ENCODE peak calls at places on chromosome 1, in nine cellular contexts. One of them, this sample, is unnamed.

GRCh38 chr1:47407481-47407880 is 8.6 kb upstream of the FOXE3 start:
- DNase-seq in AG10803: peak
- DNase-seq in lower leg skin: no peak
- DNase-seq in A549: no peak
- DNase-seq in CD8-positive, alpha-beta T cell: no peak
- DNase-seq in breast epithelium: no peak
- DNase-seq in naive thymus-derived CD4-positive, alpha-beta T cell: no peak
- DNase-seq in heart left ventricle: no peak
- DNase-seq in aorta: no peak
- DNase-seq in this sample: no peak

GRCh38 chr1:1164361-1164700 is 9.3 kb upstream of the TTLL10 start:
- DNase-seq in lower leg skin: no peak
- DNase-seq in breast epithelium: no peak
- DNase-seq in AG10803: no peak
- DNase-seq in aorta: no peak
- DNase-seq in heart left ventricle: no peak
- DNase-seq in naive thymus-derived CD4-positive, alpha-beta T cell: no peak
- DNase-seq in A549: no peak
- DNase-seq in CD8-positive, alpha-beta T cell: no peak
- DNase-seq in this sample: no peak

GRCh38 chr1:187157552-187157951 is 328.8 kb downstream of the PLA2G4A start:
- DNase-seq in aorta: no peak
- DNase-seq in heart left ventricle: no peak
- DNase-seq in CD8-positive, alpha-beta T cell: no peak
- DNase-seq in lower leg skin: no peak
- DNase-seq in naive thymus-derived CD4-positive, alpha-beta T cell: no peak
- DNase-seq in AG10803: no peak
- DNase-seq in A549: no peak
- DNase-seq in breast epithelium: no peak
- DNase-seq in this sample: no peak

GRCh38 chr1:162077900-162078299 is 8.4 kb downstream of the NOS1AP start:
- DNase-seq in aorta: no peak
- DNase-seq in heart left ventricle: no peak
- DNase-seq in naive thymus-derived CD4-positive, alpha-beta T cell: no peak
- DNase-seq in breast epithelium: no peak
- DNase-seq in CD8-positive, alpha-beta T cell: no peak
- DNase-seq in AG10803: no peak
- DNase-seq in A549: no peak
- DNase-seq in lower leg skin: no peak
- DNase-seq in this sample: no peak

GRCh38 chr1:235014756-235015155 is 113.9 kb downstream of the TOMM20 start:
- DNase-seq in CD8-positive, alpha-beta T cell: no peak
- DNase-seq in heart left ventricle: no peak
- DNase-seq in AG10803: no peak
- DNase-seq in naive thymus-derived CD4-positive, alpha-beta T cell: no peak
- DNase-seq in aorta: no peak
- DNase-seq in A549: no peak
- DNase-seq in breast epithelium: no peak
- DNase-seq in lower leg skin: peak
- DNase-seq in this sample: peak

GRCh38 chr1:184696403-184696802 is 58.3 kb downstream of the EDEM3 start:
- DNase-seq in A549: no peak
- DNase-seq in lower leg skin: no peak
- DNase-seq in CD8-positive, alpha-beta T cell: no peak
- DNase-seq in aorta: no peak
- DNase-seq in breast epithelium: no peak
- DNase-seq in naive thymus-derived CD4-positive, alpha-beta T cell: no peak
- DNase-seq in AG10803: no peak
- DNase-seq in heart left ventricle: no peak
- DNase-seq in this sample: no peak

GRCh38 chr1:113804421-113805255 is 7.6 kb downstream of the RSBN1 start:
- DNase-seq in heart left ventricle: no peak
- DNase-seq in CD8-positive, alpha-beta T cell: no peak
- DNase-seq in naive thymus-derived CD4-positive, alpha-beta T cell: no peak
- DNase-seq in aorta: no peak
- DNase-seq in A549: peak
- DNase-seq in AG10803: peak
- DNase-seq in breast epithelium: no peak
- DNase-seq in lower leg skin: no peak
- DNase-seq in this sample: no peak

GRCh38 chr1:155177192-155177917 is 3.7 kb downstream of the TRIM46 start:
- DNase-seq in heart left ventricle: no peak
- DNase-seq in A549: no peak
- DNase-seq in naive thymus-derived CD4-positive, alpha-beta T cell: no peak
- DNase-seq in CD8-positive, alpha-beta T cell: no peak
- DNase-seq in AG10803: no peak
- DNase-seq in aorta: peak
- DNase-seq in breast epithelium: peak
- DNase-seq in lower leg skin: peak
- DNase-seq in this sample: no peak

GRCh38 chr1:109253803-109254620 is 4.7 kb downstream of the CELSR2 start:
- DNase-seq in AG10803: no peak
- DNase-seq in CD8-positive, alpha-beta T cell: no peak
- DNase-seq in breast epithelium: no peak
- DNase-seq in heart left ventricle: peak
- DNase-seq in lower leg skin: no peak
- DNase-seq in aorta: peak
- DNase-seq in naive thymus-derived CD4-positive, alpha-beta T cell: no peak
- DNase-seq in A549: no peak
- DNase-seq in this sample: no peak

GRCh38 chr1:89834078-89834704 is 13.4 kb downstream of the LRRC8D start:
- DNase-seq in heart left ventricle: no peak
- DNase-seq in breast epithelium: no peak
- DNase-seq in naive thymus-derived CD4-positive, alpha-beta T cell: no peak
- DNase-seq in CD8-positive, alpha-beta T cell: no peak
- DNase-seq in aorta: no peak
- DNase-seq in AG10803: no peak
- DNase-seq in lower leg skin: no peak
- DNase-seq in A549: no peak
- DNase-seq in this sample: no peak

GRCh38 chr1:68848017-68848416 is 351.1 kb upstream of the DEPDC1 start:
- DNase-seq in lower leg skin: no peak
- DNase-seq in aorta: no peak
- DNase-seq in naive thymus-derived CD4-positive, alpha-beta T cell: no peak
- DNase-seq in breast epithelium: no peak
- DNase-seq in CD8-positive, alpha-beta T cell: no peak
- DNase-seq in A549: no peak
- DNase-seq in AG10803: no peak
- DNase-seq in heart left ventricle: no peak
- DNase-seq in this sample: no peak

GRCh38 chr1:18913065-18913502 is 10.7 kb upstream of the ALDH4A1 start:
- DNase-seq in lower leg skin: peak
- DNase-seq in breast epithelium: peak
- DNase-seq in CD8-positive, alpha-beta T cell: peak
- DNase-seq in heart left ventricle: peak
- DNase-seq in naive thymus-derived CD4-positive, alpha-beta T cell: peak
- DNase-seq in aorta: peak
- DNase-seq in AG10803: peak
- DNase-seq in A549: peak
- DNase-seq in this sample: peak

DNA sequence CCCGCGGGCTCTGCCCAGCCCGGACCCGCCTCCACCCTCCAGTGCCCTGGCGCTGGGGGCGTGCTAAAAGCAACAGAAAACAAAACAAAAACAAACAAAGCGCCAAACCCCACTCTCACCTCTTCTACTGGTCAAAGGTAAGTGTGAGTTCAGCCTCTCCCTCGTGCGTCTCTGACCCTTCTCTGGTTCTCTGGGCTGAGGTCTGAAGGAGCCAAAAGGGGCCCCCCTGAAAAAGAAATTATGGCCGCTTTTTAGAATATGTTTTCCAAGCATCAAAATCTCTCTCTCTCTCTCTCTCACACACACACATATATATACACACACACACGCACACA is 133.5 kb upstream of the DPYD start:
- DNase-seq in aorta: no peak
- DNase-seq in naive thymus-derived CD4-positive, alpha-beta T cell: no peak
- DNase-seq in breast epithelium: no peak
- DNase-seq in CD8-positive, alpha-beta T cell: no peak
- DNase-seq in A549: no peak
- DNase-seq in heart left ventricle: no peak
- DNase-seq in AG10803: no peak
- DNase-seq in lower leg skin: no peak
- DNase-seq in this sample: no peak
- H3K4me3 ChIP-seq in aorta: no peak
- H3K4me3 ChIP-seq in naive thymus-derived CD4-positive, alpha-beta T cell: no peak
- H3K4me3 ChIP-seq in breast epithelium: peak
- H3K4me3 ChIP-seq in CD8-positive, alpha-beta T cell: no peak
- H3K4me3 ChIP-seq in A549: peak
- H3K4me3 ChIP-seq in heart left ventricle: peak
- H3K4me3 ChIP-seq in AG10803: peak
- H3K4me3 ChIP-seq in lower leg skin: no peak
- H3K4me3 ChIP-seq in this sample: peak

GRCh38 chr1:28755701-28756100 is 19.0 kb downstream of the YTHDF2 start:
- DNase-seq in AG10803: peak
- DNase-seq in CD8-positive, alpha-beta T cell: no peak
- DNase-seq in breast epithelium: no peak
- DNase-seq in lower leg skin: no peak
- DNase-seq in heart left ventricle: no peak
- DNase-seq in aorta: no peak
- DNase-seq in A549: no peak
- DNase-seq in naive thymus-derived CD4-positive, alpha-beta T cell: no peak
- DNase-seq in this sample: no peak

GRCh38 chr1:28750330-28750729 is 13.6 kb downstream of the YTHDF2 start:
- DNase-seq in aorta: no peak
- DNase-seq in heart left ventricle: no peak
- DNase-seq in A549: no peak
- DNase-seq in naive thymus-derived CD4-positive, alpha-beta T cell: no peak
- DNase-seq in AG10803: no peak
- DNase-seq in breast epithelium: no peak
- DNase-seq in CD8-positive, alpha-beta T cell: no peak
- DNase-seq in lower leg skin: peak
- DNase-seq in this sample: no peak

GRCh38 chr1:28756846-28757245 is 20.1 kb downstream of the YTHDF2 start:
- DNase-seq in breast epithelium: no peak
- DNase-seq in A549: no peak
- DNase-seq in naive thymus-derived CD4-positive, alpha-beta T cell: peak
- DNase-seq in CD8-positive, alpha-beta T cell: peak
- DNase-seq in heart left ventricle: no peak
- DNase-seq in aorta: no peak
- DNase-seq in AG10803: no peak
- DNase-seq in lower leg skin: no peak
- DNase-seq in this sample: no peak

GRCh38 chr1:28745653-28746173 is 9.0 kb downstream of the YTHDF2 start:
- DNase-seq in naive thymus-derived CD4-positive, alpha-beta T cell: no peak
- DNase-seq in heart left ventricle: no peak
- DNase-seq in lower leg skin: no peak
- DNase-seq in aorta: no peak
- DNase-seq in AG10803: no peak
- DNase-seq in CD8-positive, alpha-beta T cell: peak
- DNase-seq in A549: no peak
- DNase-seq in breast epithelium: no peak
- DNase-seq in this sample: no peak

DNA sequence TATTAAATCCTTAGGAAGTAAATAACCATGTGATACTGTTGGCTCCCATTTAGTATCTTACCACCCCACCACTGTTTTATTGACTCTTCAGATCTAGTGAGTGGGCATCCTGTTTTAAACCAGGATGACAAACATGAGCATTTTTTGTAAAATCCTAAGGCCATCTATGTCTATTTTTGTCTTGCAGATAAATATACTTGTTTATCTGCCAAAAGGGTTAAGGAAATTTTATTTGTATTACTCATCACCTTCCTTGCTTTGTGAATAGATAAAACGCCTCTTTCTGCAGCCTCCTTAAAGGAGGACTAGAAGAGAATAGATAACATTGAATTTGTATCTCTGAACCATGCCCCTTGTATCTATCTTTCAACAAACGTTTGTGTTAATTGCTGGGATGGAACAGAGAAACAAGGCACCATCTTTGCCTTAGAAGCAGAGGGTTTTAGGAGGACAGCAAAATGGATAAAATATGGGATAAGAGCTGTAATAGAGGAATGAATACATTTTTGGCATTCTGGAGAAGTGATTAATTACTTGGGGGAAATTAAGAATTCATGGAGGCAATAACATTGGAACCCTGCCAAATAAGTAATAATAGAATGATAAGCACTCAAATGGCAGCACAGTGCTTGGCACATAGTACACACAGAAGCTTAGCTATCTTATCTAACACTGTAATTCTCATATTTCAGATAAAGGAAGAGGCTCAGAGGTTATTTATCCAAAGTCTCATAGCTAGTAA is 14.7 kb downstream of the YTHDF2 start:
- DNase-seq in aorta: no peak
- DNase-seq in AG10803: peak
- DNase-seq in breast epithelium: no peak
- DNase-seq in naive thymus-derived CD4-positive, alpha-beta T cell: no peak
- DNase-seq in CD8-positive, alpha-beta T cell: no peak
- DNase-seq in lower leg skin: no peak
- DNase-seq in heart left ventricle: no peak
- DNase-seq in A549: no peak
- DNase-seq in this sample: no peak
- H3K4me3 ChIP-seq in aorta: no peak
- H3K4me3 ChIP-seq in AG10803: no peak
- H3K4me3 ChIP-seq in breast epithelium: no peak
- H3K4me3 ChIP-seq in naive thymus-derived CD4-positive, alpha-beta T cell: no peak
- H3K4me3 ChIP-seq in CD8-positive, alpha-beta T cell: no peak
- H3K4me3 ChIP-seq in lower leg skin: no peak
- H3K4me3 ChIP-seq in heart left ventricle: no peak
- H3K4me3 ChIP-seq in A549: no peak
- H3K4me3 ChIP-seq in this sample: no peak

DNA sequence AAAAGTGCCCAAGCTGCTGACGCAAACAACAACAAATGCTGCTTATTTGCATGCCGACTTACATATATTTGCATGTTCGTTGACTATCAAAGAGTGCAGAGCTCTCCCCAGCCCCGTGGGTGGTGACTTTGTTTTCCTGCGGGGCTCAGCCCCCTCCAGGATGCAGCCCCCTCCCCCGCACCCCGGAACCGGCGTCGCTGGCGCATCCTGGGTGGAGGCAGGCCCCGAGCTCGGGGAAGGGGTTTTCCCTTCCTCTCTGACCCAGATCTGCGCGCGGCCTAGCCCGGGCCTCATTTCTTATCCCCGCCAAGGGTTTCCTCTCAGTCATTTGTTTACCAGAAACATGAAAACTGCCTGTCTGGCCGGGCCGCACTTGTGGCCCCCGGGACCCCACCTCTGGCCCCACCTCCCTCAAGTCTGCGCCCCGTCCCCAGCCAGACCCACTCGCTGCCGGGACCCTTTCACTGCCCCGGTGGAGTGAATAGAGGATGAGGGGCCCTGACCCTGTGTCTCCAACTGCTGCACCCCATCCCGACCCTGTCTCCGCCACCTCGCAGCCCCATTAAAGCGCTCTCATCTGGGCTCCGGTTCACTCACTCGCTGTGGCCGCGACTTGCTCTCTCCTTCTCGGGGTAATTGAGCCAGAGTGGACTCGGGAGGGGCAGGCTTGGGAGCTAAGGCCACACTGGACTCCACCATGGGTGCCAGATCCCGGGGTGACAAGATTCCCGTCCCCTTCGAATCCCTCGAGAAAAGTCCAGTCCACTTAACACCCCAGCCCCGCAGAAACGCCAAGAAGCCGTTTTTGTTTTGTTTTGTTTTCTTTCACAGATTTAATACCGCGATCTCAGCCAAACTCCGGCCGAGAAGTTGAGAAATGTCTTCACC is 5.4 kb downstream of the TNFRSF25 start:
- DNase-seq in CD8-positive, alpha-beta T cell: peak
- DNase-seq in naive thymus-derived CD4-positive, alpha-beta T cell: peak
- DNase-seq in breast epithelium: no peak
- DNase-seq in A549: no peak
- DNase-seq in AG10803: no peak
- DNase-seq in heart left ventricle: no peak
- DNase-seq in aorta: no peak
- DNase-seq in lower leg skin: no peak
- DNase-seq in this sample: no peak
- H3K4me3 ChIP-seq in CD8-positive, alpha-beta T cell: peak
- H3K4me3 ChIP-seq in naive thymus-derived CD4-positive, alpha-beta T cell: peak
- H3K4me3 ChIP-seq in breast epithelium: peak
- H3K4me3 ChIP-seq in A549: no peak
- H3K4me3 ChIP-seq in AG10803: no peak
- H3K4me3 ChIP-seq in heart left ventricle: peak
- H3K4me3 ChIP-seq in aorta: no peak
- H3K4me3 ChIP-seq in lower leg skin: no peak
- H3K4me3 ChIP-seq in this sample: no peak

GRCh38 chr1:3590145-3590768 is 21.1 kb downstream of the MEGF6 start:
- DNase-seq in breast epithelium: no peak
- DNase-seq in heart left ventricle: no peak
- DNase-seq in CD8-positive, alpha-beta T cell: no peak
- DNase-seq in A549: no peak
- DNase-seq in AG10803: no peak
- DNase-seq in aorta: no peak
- DNase-seq in naive thymus-derived CD4-positive, alpha-beta T cell: no peak
- DNase-seq in lower leg skin: no peak
- DNase-seq in this sample: no peak
- H3K4me3 ChIP-seq in breast epithelium: no peak
- H3K4me3 ChIP-seq in heart left ventricle: no peak
- H3K4me3 ChIP-seq in CD8-positive, alpha-beta T cell: no peak
- H3K4me3 ChIP-seq in A549: no peak
- H3K4me3 ChIP-seq in AG10803: no peak
- H3K4me3 ChIP-seq in aorta: no peak
- H3K4me3 ChIP-seq in naive thymus-derived CD4-positive, alpha-beta T cell: no peak
- H3K4me3 ChIP-seq in lower leg skin: no peak
- H3K4me3 ChIP-seq in this sample: no peak